ENCODE peak calls at places on chromosomes 1 and 21, in seven cellular contexts. D, I, C, Y, B, H and Q are unnamed samples. For H3K36me3, the result is how much of the 10 kb centered on the place peaks cover.

GRCh38 chr1:187641015-187641414 is 812.3 kb downstream of the PLA2G4A start:
- DNase-seq in I (no peak), B (no peak), H (no peak), Y (no peak), D (no peak), C (no peak), Q (no peak)

GRCh38 chr1:205271277-205271676 is 43.5 kb downstream of the TMCC2 start:
- DNase-seq in C (no peak), Y (peak), I (no peak), B (no peak), D (peak), H (no peak), Q (no peak)

GRCh38 chr1:217036757-217037156 is 313.5 kb upstream of the ESRRG start:
- DNase-seq in Y (no peak), D (no peak), I (no peak), C (no peak), H (no peak), B (no peak), Q (no peak)

GRCh38 chr1:113046569-113046968 is 26.4 kb upstream of the LRIG2 start:
- DNase-seq in Y (no peak), I (no peak), D (no peak), C (no peak), B (no peak), H (no peak), Q (no peak)

GRCh38 chr1:44707112-44707881 is 23.7 kb downstream of the RNU5D-1 start:
- DNase-seq in H (no peak), B (no peak), C (no peak), Y (peak), D (no peak), I (peak), Q (no peak)

GRCh38 chr1:156750932-156751723 is at the start of gene HDGF:
- DNase-seq in D (peak), I (no peak), C (peak), B (peak), H (no peak), Y (peak), Q (peak)

GRCh38 chr1:42730988-42731387 is 9.0 kb downstream of the CLDN19 start:
- DNase-seq in C (no peak), Y (no peak), I (peak), B (no peak), H (no peak), D (no peak), Q (no peak)

GRCh38 chr1:66393586-66394334 is 140.2 kb upstream of the SGIP1 start:
- DNase-seq in I (no peak), B (no peak), H (no peak), D (no peak), C (no peak), Y (no peak), Q (no peak)

GRCh38 chr1:204574016-204574855 is 58.0 kb downstream of the MDM4 start:
- DNase-seq in B (no peak), C (no peak), H (no peak), I (no peak), D (no peak), Y (no peak), Q (no peak)

GRCh38 chr1:24526940-24527542 is 24.4 kb downstream of the RCAN3 start:
- DNase-seq in C (no peak), D (no peak), B (no peak), Y (no peak), I (no peak), H (no peak), Q (peak)

GRCh38 chr1:162680419-162681126 is 48.3 kb downstream of the DDR2 start:
- DNase-seq in B (no peak), D (no peak), I (no peak), C (no peak), Y (peak), H (no peak), Q (no peak)

GRCh38 chr1:225517697-225518096 is 89.9 kb upstream of the LBR start:
- DNase-seq in C (no peak), I (no peak), D (no peak), B (no peak), Y (peak), H (no peak), Q (no peak)

GRCh38 chr1:114485286-114485685 is 25.7 kb downstream of the TRIM33 start:
- DNase-seq in Y (no peak), H (no peak), B (no peak), D (no peak), C (no peak), I (no peak), Q (no peak)

GRCh38 chr1:101993703-101994102 is 3.0 kb downstream of the OLFM3 start:
- DNase-seq in C (no peak), I (no peak), D (no peak), H (no peak), B (no peak), Y (no peak), Q (no peak)

GRCh38 chr1:207740224-207740623 is 11.6 kb upstream of the CD46 start:
- DNase-seq in D (no peak), H (no peak), C (no peak), B (no peak), Y (no peak), I (no peak), Q (no peak)

GRCh38 chr1:39907532-39908453 is 6.1 kb upstream of the MYCL start:
- DNase-seq in D (no peak), C (no peak), Y (no peak), H (no peak), B (no peak), I (no peak), Q (no peak)

GRCh38 chr1:98702976-98703375 is 41.5 kb downstream of the SNX7 start:
- DNase-seq in B (no peak), Y (peak), I (no peak), C (no peak), H (no peak), D (no peak), Q (no peak)

GRCh38 chr21:42245348-42246185 is 26.6 kb downstream of the ABCG1 start:
- DNase-seq in Y (no peak), I (no peak), D (peak), C (no peak), H (no peak), B (no peak), Q (no peak)

GRCh38 chr21:32772281-32773047 is 909 bp upstream of the PAXBP1 start:
- DNase-seq in D (peak), H (no peak), B (no peak), I (no peak), C (no peak), Y (peak), Q (peak)

GRCh38 chr1:206127336-206127735 is 10.1 kb upstream of the AVPR1B start:
- DNase-seq in I (no peak), H (no peak), B (no peak), D (no peak), Y (no peak), C (no peak), Q (no peak)

GRCh38 chr1:178120088-178120487 is 26.2 kb downstream of the RASAL2 start:
- DNase-seq in D (no peak), H (no peak), I (no peak), Y (no peak), B (no peak), C (no peak), Q (no peak)

GRCh38 chr1:231075020-231075419 is 35.0 kb upstream of the FAM89A start:
- DNase-seq in H (no peak), D (no peak), Y (no peak), B (peak), C (no peak), I (no peak), Q (no peak)

GRCh38 chr1:24315391-24315790 is 3.8 kb upstream of the GRHL3 start:
- DNase-seq in Y (no peak), I (no peak), H (no peak), C (no peak), B (no peak), D (no peak), Q (no peak)

GRCh38 chr1:200180821-200181220 is 153.3 kb downstream of the NR5A2 start:
- DNase-seq in H (no peak), I (peak), C (no peak), D (no peak), B (no peak), Y (peak), Q (no peak)

GRCh38 chr1:48415050-48415449 is 57.0 kb downstream of the SPATA6 start:
- DNase-seq in Y (no peak), H (peak), D (no peak), I (no peak), B (no peak), C (no peak), Q (no peak)

GRCh38 chr1:11729498-11730428 is 6.2 kb upstream of the AGTRAP start:
- DNase-seq in C (no peak), B (no peak), Y (peak), D (peak), H (no peak), I (no peak), Q (no peak)

GRCh38 chr1:6922096-6922931 is 137.1 kb downstream of the CAMTA1 start:
- DNase-seq in D (no peak), I (no peak), C (peak), H (peak), Y (peak), B (no peak), Q (no peak)

GRCh38 chr1:172885976-172886375 is 164.8 kb downstream of the TNFSF18 start:
- DNase-seq in C (no peak), I (no peak), B (no peak), H (no peak), Y (peak), D (no peak), Q (peak)

GRCh38 chr1:205676002-205676401 is 4.3 kb downstream of the SLC45A3 start:
- DNase-seq in I (no peak), H (no peak), B (peak), D (peak), C (no peak), Y (no peak), Q (peak)

DNA sequence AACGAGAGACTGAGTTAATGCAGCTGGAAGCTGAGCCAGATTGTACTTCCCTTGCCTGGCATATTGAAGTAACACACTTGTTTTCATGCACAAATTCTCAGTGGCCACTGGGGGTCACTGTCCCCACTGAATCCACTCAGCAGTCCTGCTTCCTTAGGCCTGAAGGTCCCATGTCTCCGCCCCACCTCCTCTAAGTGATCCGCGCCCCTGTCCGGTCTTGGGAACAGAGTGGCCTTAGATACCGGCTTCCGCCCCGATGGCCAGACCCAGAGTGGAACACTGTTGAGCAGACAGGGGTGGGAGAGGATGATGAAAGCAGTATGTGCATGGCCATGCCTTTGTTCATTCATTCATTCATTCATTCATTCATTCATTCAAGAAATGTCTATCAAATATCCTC is 34.8 kb downstream of the CHAF1B start:
- DNase-seq in Y (peak), C (peak), H (peak), B (peak), D (peak), I (no peak), Q (peak)
- H3K36me3 ChIP-seq in Y (under half), C (under half), H (under half), B (under half), D (under half), I (under half), Q (under half)

DNA sequence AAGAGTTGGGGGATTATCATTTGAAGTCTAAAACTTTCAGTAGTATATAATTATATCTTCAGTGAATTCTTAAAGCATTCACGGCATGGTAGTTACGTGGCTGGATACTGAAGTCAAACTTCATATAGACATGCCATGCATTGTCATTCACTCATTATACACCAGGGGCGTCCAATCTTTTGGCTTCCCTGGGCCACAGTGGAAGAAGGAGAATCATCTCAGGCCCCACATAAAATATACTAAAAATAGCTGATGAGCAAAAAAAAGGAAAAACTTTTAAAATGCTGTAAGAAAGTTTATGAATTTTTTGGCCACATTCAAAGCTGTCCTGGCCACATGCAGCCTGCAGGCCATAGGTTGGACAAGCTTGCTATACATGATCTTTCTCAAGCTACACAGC is 43.8 kb downstream of the DENND1B start:
- DNase-seq in I (no peak), Y (no peak), H (no peak), C (no peak), B (no peak), D (no peak), Q (no peak)
- TF ChIP-seq CTCF in I (peak), Y (no peak), H (no peak), C (no peak), B (no peak), D (no peak), Q (no peak)

DNA sequence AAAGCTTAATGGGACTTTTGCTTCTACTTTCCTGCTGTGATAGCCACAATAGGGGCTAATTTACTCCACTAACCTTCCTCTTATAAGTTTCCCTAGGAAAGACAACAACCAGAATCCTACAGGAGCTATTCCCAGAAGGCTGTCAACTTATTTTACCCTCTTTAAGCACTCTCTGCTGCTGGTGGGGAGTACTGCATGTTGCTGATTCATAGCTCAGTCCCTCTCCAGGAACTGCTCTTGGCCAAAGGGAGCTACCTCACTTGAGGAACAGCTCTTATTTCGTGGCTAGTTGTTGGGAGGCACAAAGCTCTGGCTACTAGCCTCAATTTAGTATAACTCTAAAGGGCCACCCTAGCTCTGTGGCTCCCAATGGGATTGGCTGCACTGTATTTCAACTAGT is 37.2 kb downstream of the ADSS2 start:
- DNase-seq in C (no peak), H (no peak), B (no peak), D (no peak), Y (peak), I (no peak), Q (no peak)
- H3K36me3 ChIP-seq in C (under half), H (half or more), B (under half), D (under half), Y (under half), I (under half), Q (under half)

GRCh38 chr1:152622803-152623202 is at the start of gene LCE3A:
- DNase-seq in H (no peak), D (peak), B (peak), C (no peak), Y (no peak), I (no peak), Q (no peak)

GRCh38 chr1:152623203-152623844 is 421 bp upstream of the LCE3A start:
- DNase-seq in H (no peak), Y (no peak), B (peak), I (no peak), D (no peak), C (no peak), Q (peak)

GRCh38 chr1:152621993-152622392 is 910 bp downstream of the LCE3A start:
- DNase-seq in Y (no peak), H (no peak), I (no peak), D (no peak), B (no peak), C (no peak), Q (no peak)

GRCh38 chr1:152630596-152630995 is 7.7 kb upstream of the LCE3A start:
- DNase-seq in C (no peak), H (no peak), Y (no peak), D (no peak), I (no peak), B (no peak), Q (no peak)

GRCh38 chr1:152626688-152627087 is 3.8 kb upstream of the LCE3A start:
- DNase-seq in B (no peak), D (no peak), Y (no peak), H (no peak), I (no peak), C (no peak), Q (no peak)
- TF ChIP-seq CTCF in B (no peak), D (no peak), Y (no peak), H (no peak), I (no peak), C (no peak), Q (no peak)